ENCODE peak calls at places on chromosomes 7 and 10, in six cellular contexts. E, T, M, Y, S and X are unnamed samples.

GRCh38 chr10:12350925-12351324 is 1.6 kb downstream of the CAMK1D start:
- DNase-seq in E (no peak), T (no peak), M (no peak), S (no peak), Y (no peak), X (no peak)

GRCh38 chr7:1850976-1851571 is 181.0 kb downstream of the ELFN1 start:
- DNase-seq in M (no peak), Y (no peak), E (no peak), T (no peak), S (no peak), X (no peak)

GRCh38 chr7:83876593-83876992 is 227.7 kb upstream of the SEMA3E start:
- DNase-seq in Y (no peak), M (no peak), S (no peak), E (no peak), T (no peak), X (no peak)

GRCh38 chr7:153061913-153062528 is 302.5 kb downstream of the ACTR3B start:
- DNase-seq in Y (no peak), M (no peak), E (peak; percentile 49), S (no peak), T (no peak), X (no peak)

GRCh38 chr10:74167443-74167842 is 16.4 kb downstream of the ADK start:
- DNase-seq in M (no peak), E (no peak), T (no peak), S (no peak), Y (no peak), X (no peak)

GRCh38 chr10:77247076-77247561 is 390.5 kb downstream of the KCNMA1 start:
- DNase-seq in M (no peak), T (no peak), Y (no peak), S (no peak), E (no peak), X (no peak)

GRCh38 chr7:119037941-119038340 is 813.4 kb downstream of the ANKRD7 start:
- DNase-seq in T (no peak), Y (no peak), M (no peak), E (no peak), S (no peak), X (no peak)

GRCh38 chr10:23994459-23995046 is 214.4 kb upstream of the KIAA1217 start:
- DNase-seq in M (no peak), T (peak; percentile 38), S (no peak), Y (no peak), E (peak; percentile 46), X (no peak)

GRCh38 chr10:126337241-126337640 is 51.0 kb downstream of the ADAM12 start:
- DNase-seq in S (no peak), Y (no peak), E (no peak), M (no peak), T (no peak), X (no peak)

GRCh38 chr7:134691820-134692705 is 45.4 kb downstream of the BPGM start:
- DNase-seq in S (no peak), E (no peak), T (no peak), Y (no peak), M (peak; percentile 71), X (no peak)

GRCh38 chr7:129423700-129424410 is 10.4 kb upstream of the STRIP2 start:
- DNase-seq in M (no peak), E (no peak), Y (no peak), T (no peak), S (no peak), X (no peak)

GRCh38 chr7:92953657-92954056 is 117.3 kb upstream of the CDK6 start:
- DNase-seq in M (no peak), T (no peak), E (no peak), Y (no peak), S (no peak), X (no peak)

GRCh38 chr10:90167174-90168064 is 466.0 kb downstream of the KIF20B start:
- DNase-seq in S (no peak), E (no peak), T (no peak), M (peak; percentile 39), Y (no peak), X (no peak)

GRCh38 chr7:1697499-1698125 is 27.5 kb downstream of the ELFN1 start:
- DNase-seq in Y (no peak), S (no peak), M (no peak), T (no peak), E (peak; percentile 57), X (no peak)

GRCh38 chr7:100914879-100915442 is 19.3 kb upstream of the ACHE start:
- DNase-seq in Y (no peak), S (no peak), T (no peak), E (no peak), M (no peak), X (no peak)

GRCh38 chr10:70733051-70733450 is 52.1 kb downstream of the TBATA start:
- DNase-seq in M (no peak), E (no peak), T (no peak), S (no peak), Y (no peak), X (no peak)

GRCh38 chr7:5382281-5383041 is 41.2 kb downstream of the TNRC18 start:
- DNase-seq in T (no peak), S (no peak), Y (no peak), E (peak; percentile 91), M (no peak), X (no peak)

GRCh38 chr7:121088870-121089269 is 100.4 kb downstream of the CPED1 start:
- DNase-seq in S (no peak), Y (no peak), E (no peak), M (no peak), T (no peak), X (no peak)

GRCh38 chr7:28939844-28940243 is 18.3 kb downstream of the TRIL start:
- DNase-seq in E (no peak), S (no peak), M (no peak), Y (no peak), T (no peak), X (no peak)

GRCh38 chr10:102831322-102832071 is 5.7 kb downstream of the CYP17A1 start:
- DNase-seq in Y (no peak), E (no peak), M (no peak), S (no peak), T (no peak), X (no peak)

GRCh38 chr7:69060516-69060915 is 537.8 kb upstream of the AUTS2 start:
- DNase-seq in T (no peak), E (no peak), S (no peak), M (no peak), Y (no peak), X (no peak)

GRCh38 chr10:14532473-14533251 is 201.9 kb upstream of the FRMD4A start:
- DNase-seq in T (no peak), M (no peak), Y (no peak), E (no peak), S (no peak), X (no peak)

GRCh38 chr10:78543749-78544446 is 510.2 kb downstream of the RPS24 start:
- DNase-seq in E (no peak), Y (no peak), T (no peak), S (no peak), M (peak; percentile 80), X (no peak)

GRCh38 chr7:122380993-122381392 is 76.4 kb upstream of the FEZF1 start:
- DNase-seq in E (no peak), Y (no peak), S (no peak), T (no peak), M (no peak), X (no peak)

GRCh38 chr10:490891-491571 is 198.4 kb downstream of the DIP2C start:
- DNase-seq in M (peak; percentile 51), E (no peak), Y (no peak), T (no peak), S (no peak), X (no peak)

GRCh38 chr7:106504207-106504606 is 156.8 kb downstream of the CCDC71L start:
- DNase-seq in M (no peak), S (no peak), Y (no peak), T (no peak), E (no peak), X (no peak)

GRCh38 chr7:54664235-54665228 is 94.5 kb downstream of the SEC61G start:
- DNase-seq in S (no peak), M (no peak), Y (no peak), T (no peak), E (peak; percentile 94), X (no peak)

GRCh38 chr7:5766321-5766761 is 15.1 kb downstream of the RNF216 start:
- DNase-seq in Y (no peak), M (peak; percentile 40), T (no peak), E (no peak), S (no peak), X (no peak)